ENCODE peak calls at places on chromosomes 7 and 10, in ten cellular contexts. T is BJ; L is HEK293T; I is HTR-8/SVneo; E is ELR; Z is effector CD4-positive, alpha-beta T cell; N is T-cell; R is NCI-H748 treated with DMSO at 0.1 percent for 48 hours; P is stimulated activated CD4-positive, alpha-beta T cell treated with anti-CD3 and anti-CD28 coated beads, Interleukin-2, amount 100 ng/mL, for 48 hours; W is left lobe of liver. O is an unnamed sample.

GRCh38 chr10:57786331-57786730 is 481.4 kb downstream of the IPMK start:
- DNase-seq in W (no peak), N (no peak), L (no peak), P (no peak), I (no peak), R (no peak), E (no peak), T (no peak), Z (no peak), O (no peak)

GRCh38 chr7:101125989-101126650 is 784 bp upstream of the SERPINE1 start:
- DNase-seq in I (no peak), P (no peak), W (peak; percentile 96), N (no peak), E (peak; percentile 80), T (no peak), R (no peak), L (no peak), Z (no peak), O (peak; percentile 54)

GRCh38 chr10:73643362-73643761 is 2.1 kb upstream of the MYOZ1 start:
- DNase-seq in Z (no peak), L (no peak), W (no peak), N (no peak), T (no peak), I (no peak), P (no peak), R (no peak), E (no peak), O (no peak)

GRCh38 chr7:101058355-101058754 is 26.9 kb upstream of the TRIM56 start:
- DNase-seq in L (peak; percentile 39), E (peak; percentile 51), Z (peak; percentile 31), N (no peak), T (no peak), I (peak; percentile 23), W (peak; percentile 61), P (peak; percentile 41), R (no peak), O (peak; percentile 73)

GRCh38 chr10:60098676-60099601 is 192.6 kb upstream of the CCDC6 start:
- DNase-seq in T (no peak), P (no peak), E (peak; percentile 31), Z (no peak), R (no peak), N (no peak), I (no peak), L (peak; percentile 26), W (no peak), O (no peak)

GRCh38 chr7:50475340-50475739 is 25.2 kb upstream of the FIGNL1 start:
- DNase-seq in Z (no peak), L (no peak), P (no peak), E (no peak), R (no peak), T (no peak), W (no peak), I (no peak), N (no peak), O (no peak)

GRCh38 chr10:71920540-71921318 is 43.5 kb upstream of the CHST3 start:
- DNase-seq in L (no peak), I (no peak), T (peak; percentile 28), E (peak; percentile 61), W (no peak), N (no peak), R (no peak), Z (no peak), P (no peak), O (no peak)

GRCh38 chr10:49081532-49082275 is 33.6 kb downstream of the VSTM4 start:
- DNase-seq in W (peak; percentile 69), I (no peak), L (no peak), Z (no peak), R (no peak), T (no peak), N (no peak), E (no peak), P (no peak), O (peak; percentile 69)

GRCh38 chr7:39547336-39547735 is 18.9 kb upstream of the YAE1 start:
- DNase-seq in E (no peak), I (no peak), N (no peak), R (no peak), T (no peak), W (no peak), L (no peak), P (no peak), Z (no peak), O (no peak)

GRCh38 chr10:58747687-58748086 is 235.0 kb downstream of the BICC1 start:
- DNase-seq in R (no peak), N (no peak), E (no peak), Z (no peak), L (no peak), T (no peak), W (peak; percentile 61), P (no peak), I (no peak), O (no peak)

GRCh38 chr7:134827436-134827835 is 48.0 kb downstream of the CALD1 start:
- DNase-seq in N (no peak), I (no peak), Z (no peak), P (no peak), W (no peak), T (no peak), E (no peak), R (no peak), L (no peak), O (no peak)